ENCODE peak calls at places on chromosomes 5 and 9, in seven cellular contexts. T, A, L, J, Y, E and O are unnamed samples.

GRCh38 chr9:128211551-128212281 is 8.5 kb downstream of the DNM1 start:
- DNase-seq in T (no peak), A (no peak), L (no peak), J (peak), Y (no peak), E (no peak), O (no peak)

GRCh38 chr5:147321569-147321968 is 86.7 kb downstream of the STK32A start:
- DNase-seq in T (no peak), A (no peak), L (no peak), J (no peak), Y (no peak), E (no peak), O (no peak)

GRCh38 chr5:146051678-146052077 is 53.7 kb downstream of the PLAC8L1 start:
- DNase-seq in T (peak), A (no peak), L (peak), J (no peak), Y (peak), E (no peak), O (no peak)

GRCh38 chr5:180817847-180818246 is 15.2 kb upstream of the MGAT1 start:
- DNase-seq in T (no peak), A (no peak), L (no peak), J (no peak), Y (no peak), E (no peak), O (no peak)

GRCh38 chr9:100277166-100277979 is 75.4 kb downstream of the TEX10 start:
- DNase-seq in T (peak), A (no peak), L (peak), J (no peak), Y (peak), E (no peak), O (no peak)

GRCh38 chr9:14652729-14653377 is 40.4 kb downstream of the ZDHHC21 start:
- DNase-seq in T (peak), A (no peak), L (no peak), J (no peak), Y (peak), E (peak), O (no peak)

GRCh38 chr5:83099445-83099844 is 22.1 kb downstream of the XRCC4 start:
- DNase-seq in T (no peak), A (no peak), L (no peak), J (no peak), Y (no peak), E (no peak), O (no peak)

GRCh38 chr5:58048954-58049353 is 410.9 kb downstream of the PLK2 start:
- DNase-seq in T (no peak), A (no peak), L (no peak), J (no peak), Y (no peak), E (no peak), O (no peak)

GRCh38 chr9:33372900-33373299 is 29.5 kb downstream of the AQP7 start:
- DNase-seq in T (no peak), A (no peak), L (no peak), J (no peak), Y (no peak), E (no peak), O (no peak)

GRCh38 chr5:113067635-113068344 is 91.2 kb downstream of the DCP2 start:
- DNase-seq in T (no peak), A (no peak), L (no peak), J (no peak), Y (peak), E (peak), O (no peak)

GRCh38 chr9:110047232-110047954 is 160.6 kb downstream of the C9orf152 start:
- DNase-seq in T (no peak), A (no peak), L (no peak), J (no peak), Y (no peak), E (no peak), O (peak)

GRCh38 chr9:115210699-115211098 is 92.7 kb upstream of the TNC start:
- DNase-seq in T (no peak), A (no peak), L (no peak), J (no peak), Y (no peak), E (no peak), O (no peak)

GRCh38 chr9:130112244-130113151 is 58.8 kb downstream of the GPR107 start:
- DNase-seq in T (peak), A (no peak), L (peak), J (no peak), Y (peak), E (no peak), O (no peak)

GRCh38 chr5:78601622-78602314 is 46.8 kb downstream of the LHFPL2 start:
- DNase-seq in T (peak), A (no peak), L (no peak), J (no peak), Y (peak), E (no peak), O (no peak)

GRCh38 chr5:167723254-167723871 is 568.1 kb upstream of the WWC1 start:
- DNase-seq in T (peak), A (peak), L (peak), J (peak), Y (peak), E (peak), O (peak)

GRCh38 chr9:35051069-35051967 is 21.1 kb downstream of the VCP start:
- DNase-seq in T (peak), A (peak), L (peak), J (peak), Y (peak), E (peak), O (peak)

GRCh38 chr5:78566747-78567449 is 81.7 kb downstream of the LHFPL2 start:
- DNase-seq in T (peak), A (no peak), L (no peak), J (no peak), Y (peak), E (no peak), O (no peak)

GRCh38 chr5:55102345-55102744 is at the start of gene GZMA:
- DNase-seq in T (no peak), A (no peak), L (no peak), J (no peak), Y (no peak), E (no peak), O (no peak)

GRCh38 chr5:30279237-30279636 is 914.2 kb upstream of the CDH6 start:
- DNase-seq in T (peak), A (no peak), L (peak), J (no peak), Y (peak), E (no peak), O (no peak)

GRCh38 chr5:127565586-127566270 is 48.3 kb downstream of the PRRC1 start:
- DNase-seq in T (no peak), A (no peak), L (no peak), J (no peak), Y (no peak), E (no peak), O (no peak)

GRCh38 chr9:93730213-93730612 is 153.8 kb downstream of the PHF2 start:
- DNase-seq in T (no peak), A (no peak), L (no peak), J (no peak), Y (no peak), E (no peak), O (no peak)

GRCh38 chr9:107044872-107045271 is 181.9 kb downstream of the ZNF462 start:
- DNase-seq in T (no peak), A (no peak), L (no peak), J (no peak), Y (no peak), E (no peak), O (no peak)

GRCh38 chr9:97501177-97501971 is at the start of gene TMOD1:
- DNase-seq in T (no peak), A (peak), L (no peak), J (peak), Y (peak), E (peak), O (peak)
- TF ChIP-seq CTCF in T (no peak), A (no peak), L (no peak), J (no peak), Y (peak), E (peak), O (peak)

DNA sequence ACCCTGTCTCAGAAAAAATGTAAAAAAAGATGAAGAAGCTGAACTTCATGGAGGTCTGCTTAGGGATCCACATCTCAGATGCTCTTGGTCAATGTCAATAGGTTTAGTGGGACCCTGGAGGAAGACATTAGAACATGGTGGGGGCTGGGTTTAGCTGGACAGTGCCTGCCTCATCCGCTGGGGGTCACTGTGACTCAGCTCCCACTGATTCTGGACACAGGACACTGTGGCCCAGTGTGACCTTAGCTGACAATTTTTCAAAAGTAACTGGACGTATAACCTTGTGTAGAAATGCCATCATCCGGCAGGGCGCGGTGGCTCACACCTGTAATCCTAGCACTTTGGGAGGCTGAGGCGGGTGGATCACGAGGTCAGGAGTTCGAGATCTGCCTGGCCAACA is 7.3 kb upstream of the HNRNPAB start:
- DNase-seq in T (no peak), A (no peak), L (no peak), J (no peak), Y (no peak), E (no peak), O (peak)
- TF ChIP-seq CTCF in T (peak), A (no peak), L (peak), J (peak), Y (peak), E (peak), O (peak)

GRCh38 chr9:18793122-18793521 is 239.9 kb downstream of the SAXO1 start:
- DNase-seq in T (no peak), A (no peak), L (no peak), J (no peak), Y (no peak), E (no peak), O (no peak)
- TF ChIP-seq CTCF in T (no peak), A (no peak), L (no peak), J (no peak), Y (no peak), E (no peak), O (no peak)

GRCh38 chr9:124291801-124292396 is 34.1 kb downstream of the NEK6 start:
- DNase-seq in T (no peak), A (peak), L (no peak), J (no peak), Y (no peak), E (no peak), O (peak)
- TF ChIP-seq CTCF in T (no peak), A (peak), L (peak), J (no peak), Y (no peak), E (no peak), O (no peak)

DNA sequence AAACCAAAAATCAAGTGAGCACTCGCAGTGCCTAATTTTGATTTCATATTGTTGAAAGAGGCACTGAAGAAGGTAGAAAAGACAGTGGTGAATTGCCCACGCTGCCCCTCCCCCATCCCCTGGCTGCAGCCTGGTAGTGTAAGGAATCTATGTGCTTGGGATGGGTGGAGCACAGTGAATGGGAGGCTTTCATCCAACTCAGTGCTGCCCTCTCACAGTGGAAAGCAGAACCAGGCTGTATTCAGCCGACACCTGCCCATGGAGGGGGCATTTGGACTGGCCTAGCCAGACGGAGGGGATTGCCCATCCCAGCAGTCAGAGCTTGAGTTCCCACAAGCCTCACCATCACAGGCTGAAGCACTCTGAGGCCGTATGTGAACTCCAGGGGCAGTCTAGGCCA is 800.4 kb upstream of the DMAC1 start:
- DNase-seq in T (no peak), A (no peak), L (no peak), J (no peak), Y (no peak), E (no peak), O (no peak)
- TF ChIP-seq CTCF in T (no peak), A (no peak), L (no peak), J (no peak), Y (no peak), E (no peak), O (no peak)

DNA sequence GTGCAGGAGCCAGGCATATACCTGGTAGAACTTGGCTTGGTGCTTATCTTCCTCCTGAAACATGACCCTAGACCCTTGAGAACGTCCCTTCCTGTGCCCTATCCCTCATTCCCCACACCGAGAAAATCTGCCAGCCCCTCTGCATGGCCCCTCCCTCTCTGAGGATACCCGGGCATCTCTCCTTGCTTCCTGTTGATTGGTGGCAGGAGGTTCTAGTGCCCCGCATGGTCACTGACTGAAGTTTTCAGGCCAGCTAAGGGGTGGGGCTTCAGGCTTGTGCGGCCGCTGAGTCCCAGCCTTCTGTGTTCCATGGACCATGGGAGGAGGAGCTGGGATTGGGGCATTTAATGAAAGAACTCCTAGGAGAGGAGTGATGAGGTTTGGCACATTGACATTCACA is 22.8 kb downstream of the IGIP start:
- DNase-seq in T (no peak), A (no peak), L (peak), J (no peak), Y (no peak), E (peak), O (no peak)
- TF ChIP-seq CTCF in T (peak), A (no peak), L (peak), J (no peak), Y (no peak), E (no peak), O (no peak)

GRCh38 chr9:121987312-121987711 is 105.8 kb downstream of the TTLL11 start:
- DNase-seq in T (no peak), A (no peak), L (no peak), J (no peak), Y (no peak), E (no peak), O (no peak)

GRCh38 chr9:121991305-121991661 is 101.8 kb downstream of the TTLL11 start:
- DNase-seq in T (no peak), A (no peak), L (no peak), J (no peak), Y (no peak), E (no peak), O (no peak)

GRCh38 chr9:121990600-121991304 is 102.4 kb downstream of the TTLL11 start:
- DNase-seq in T (no peak), A (no peak), L (no peak), J (no peak), Y (no peak), E (no peak), O (no peak)

GRCh38 chr9:121985792-121986494 is 107.2 kb downstream of the TTLL11 start:
- DNase-seq in T (peak), A (no peak), L (no peak), J (no peak), Y (peak), E (no peak), O (no peak)

DNA sequence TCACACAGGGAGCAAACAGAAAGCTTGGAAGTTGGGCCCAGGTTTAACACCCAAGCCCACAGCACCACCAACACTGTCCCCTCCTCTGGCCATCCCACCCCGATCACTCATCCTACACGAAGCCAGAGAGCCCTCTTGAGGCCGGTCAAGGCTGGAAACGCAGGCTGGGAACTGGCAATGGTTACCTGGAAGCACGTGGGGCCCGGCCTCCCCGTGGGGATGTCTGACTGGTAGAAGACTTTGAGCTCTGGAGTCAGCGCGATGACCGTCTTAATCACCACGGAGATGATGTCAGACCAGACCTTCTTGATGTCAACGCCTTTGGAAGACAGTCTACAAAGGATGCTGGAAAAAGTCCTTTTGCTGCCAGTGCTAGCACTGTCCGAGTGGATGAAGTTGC is 104.1 kb downstream of the TTLL11 start:
- DNase-seq in T (no peak), A (no peak), L (peak), J (no peak), Y (no peak), E (peak), O (no peak)
- TF ChIP-seq CTCF in T (peak), A (no peak), L (peak), J (no peak), Y (no peak), E (peak), O (no peak)

GRCh38 chr5:109412981-109413402 is 3.2 kb upstream of the PJA2 start:
- DNase-seq in T (no peak), A (no peak), L (no peak), J (no peak), Y (peak), E (no peak), O (no peak)
- TF ChIP-seq CTCF in T (no peak), A (no peak), L (no peak), J (no peak), Y (no peak), E (no peak), O (no peak)

DNA sequence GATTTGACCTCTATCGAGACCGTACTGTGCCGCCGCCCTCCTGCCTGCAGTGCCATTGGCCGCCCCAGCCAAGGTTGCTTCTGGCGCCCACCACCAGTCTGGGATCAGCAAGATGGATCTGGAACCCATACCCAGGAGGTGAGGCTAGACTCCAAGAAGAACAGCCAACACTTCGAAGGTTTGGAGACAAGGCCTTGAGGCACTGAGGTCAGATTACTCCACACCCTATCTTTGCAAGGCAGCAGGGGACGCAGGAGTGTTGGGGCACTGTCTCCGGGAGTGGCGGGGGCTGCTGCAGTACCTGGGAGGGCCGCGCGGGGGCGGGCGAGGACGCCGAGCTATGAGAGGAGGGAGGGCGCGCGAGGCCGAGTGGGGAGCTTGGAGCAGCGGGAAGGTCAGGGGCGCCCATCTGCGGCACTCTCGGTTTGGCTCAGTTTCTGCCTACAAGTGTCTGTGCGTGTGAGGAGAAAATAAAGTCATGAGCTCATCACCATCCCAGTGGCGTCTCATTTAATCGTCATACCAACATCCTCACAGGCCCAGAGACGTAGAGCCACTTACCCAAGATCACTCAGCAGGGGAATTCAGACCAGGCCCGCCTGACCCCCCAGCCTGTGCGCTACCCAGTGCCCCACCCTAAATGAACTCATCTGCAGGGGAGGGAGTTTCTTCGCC is 20.5 kb upstream of the PSD2 start:
- DNase-seq in T (peak), A (peak), L (peak), J (peak), Y (peak), E (peak), O (peak)
- TF ChIP-seq CTCF in T (peak), A (peak), L (peak), J (peak), Y (peak), E (peak), O (peak)